ENCODE peak calls at places on chromosomes 6 and 20, in eight cellular contexts. O, J, W, Z, E, Y, S and F are unnamed samples. For H3K4me1, the result is how much of the 10 kb centered on the place peaks cover.

GRCh38 chr20:58481541-58482021 is 33.6 kb downstream of the APCDD1L start:
- DNase-seq in O (peak), J (peak), W (no peak), Z (peak), E (peak), Y (peak), S (peak), F (peak)

GRCh38 chr6:50145125-50145524 is 95.4 kb upstream of the DEFB112 start:
- DNase-seq in O (peak), J (no peak), W (no peak), Z (no peak), E (peak), Y (no peak), S (no peak), F (no peak)

GRCh38 chr6:167906899-167907298 is 80.2 kb downstream of the AFDN start:
- DNase-seq in O (no peak), J (no peak), W (no peak), Z (no peak), E (no peak), Y (no peak), S (peak), F (peak)

GRCh38 chr6:168200571-168201134 is 118.9 kb downstream of the DACT2 start:
- DNase-seq in O (no peak), J (no peak), W (no peak), Z (no peak), E (no peak), Y (no peak), S (no peak), F (no peak)

GRCh38 chr6:38316099-38316868 is 323.4 kb downstream of the BTBD9 start:
- DNase-seq in O (no peak), J (no peak), W (no peak), Z (no peak), E (no peak), Y (no peak), S (no peak), F (no peak)

GRCh38 chr6:111267764-111268333 is 180.5 kb downstream of the SLC16A10 start:
- DNase-seq in O (no peak), J (no peak), W (no peak), Z (no peak), E (no peak), Y (no peak), S (no peak), F (no peak)

GRCh38 chr6:63804381-63804956 is 168.9 kb downstream of the PHF3 start:
- DNase-seq in O (no peak), J (no peak), W (no peak), Z (no peak), E (peak), Y (no peak), S (no peak), F (no peak)

GRCh38 chr20:59940956-59941294 is 736 bp downstream of the FAM217B start:
- DNase-seq in O (no peak), J (no peak), W (no peak), Z (no peak), E (no peak), Y (no peak), S (no peak), F (no peak)

GRCh38 chr20:33392016-33392415 is 9.3 kb downstream of the CDK5RAP1 start:
- DNase-seq in O (no peak), J (peak), W (no peak), Z (no peak), E (peak), Y (no peak), S (no peak), F (no peak)

GRCh38 chr6:15297895-15298590 is 52.2 kb downstream of the JARID2 start:
- DNase-seq in O (no peak), J (no peak), W (no peak), Z (no peak), E (peak), Y (no peak), S (no peak), F (no peak)

GRCh38 chr6:16486661-16487060 is 248.3 kb downstream of the GMPR start:
- DNase-seq in O (no peak), J (no peak), W (no peak), Z (no peak), E (no peak), Y (peak), S (no peak), F (no peak)

GRCh38 chr6:37634238-37634826 is 63.4 kb downstream of the MDGA1 start:
- DNase-seq in O (no peak), J (no peak), W (no peak), Z (no peak), E (no peak), Y (no peak), S (no peak), F (no peak)

GRCh38 chr6:110400208-110400607 is 15.2 kb downstream of the DDO start:
- DNase-seq in O (no peak), J (no peak), W (no peak), Z (no peak), E (no peak), Y (no peak), S (no peak), F (no peak)

GRCh38 chr6:116362287-116362686 is 8.5 kb upstream of the DSE start:
- DNase-seq in O (no peak), J (no peak), W (no peak), Z (no peak), E (no peak), Y (no peak), S (no peak), F (no peak)

GRCh38 chr20:59580991-59581401 is 23.3 kb upstream of the PHACTR3 start:
- DNase-seq in O (no peak), J (no peak), W (no peak), Z (no peak), E (no peak), Y (no peak), S (no peak), F (no peak)

GRCh38 chr6:85390775-85391174 is 59.1 kb upstream of the NT5E start:
- DNase-seq in O (no peak), J (no peak), W (no peak), Z (no peak), E (peak), Y (no peak), S (no peak), F (no peak)

GRCh38 chr6:148382856-148383255 is 40.2 kb downstream of the SASH1 start:
- DNase-seq in O (no peak), J (no peak), W (no peak), Z (no peak), E (no peak), Y (no peak), S (no peak), F (no peak)

GRCh38 chr20:43507150-43508080 is at the start of gene L3MBTL1:
- DNase-seq in O (peak), J (peak), W (peak), Z (peak), E (peak), Y (peak), S (peak), F (peak)

GRCh38 chr20:63741676-63742380 is 2.3 kb downstream of the SLC2A4RG start:
- DNase-seq in O (no peak), J (no peak), W (no peak), Z (no peak), E (no peak), Y (no peak), S (no peak), F (peak)

GRCh38 chr6:12572884-12573824 is 143.4 kb upstream of the PHACTR1 start:
- DNase-seq in O (no peak), J (peak), W (no peak), Z (no peak), E (peak), Y (no peak), S (no peak), F (no peak)

GRCh38 chr6:10951675-10952282 is 64.9 kb downstream of the SYCP2L start:
- DNase-seq in O (no peak), J (no peak), W (peak), Z (peak), E (peak), Y (no peak), S (no peak), F (no peak)

GRCh38 chr6:15714658-15715057 is 51.8 kb upstream of the DTNBP1 start:
- DNase-seq in O (no peak), J (no peak), W (no peak), Z (no peak), E (no peak), Y (no peak), S (no peak), F (no peak)

DNA sequence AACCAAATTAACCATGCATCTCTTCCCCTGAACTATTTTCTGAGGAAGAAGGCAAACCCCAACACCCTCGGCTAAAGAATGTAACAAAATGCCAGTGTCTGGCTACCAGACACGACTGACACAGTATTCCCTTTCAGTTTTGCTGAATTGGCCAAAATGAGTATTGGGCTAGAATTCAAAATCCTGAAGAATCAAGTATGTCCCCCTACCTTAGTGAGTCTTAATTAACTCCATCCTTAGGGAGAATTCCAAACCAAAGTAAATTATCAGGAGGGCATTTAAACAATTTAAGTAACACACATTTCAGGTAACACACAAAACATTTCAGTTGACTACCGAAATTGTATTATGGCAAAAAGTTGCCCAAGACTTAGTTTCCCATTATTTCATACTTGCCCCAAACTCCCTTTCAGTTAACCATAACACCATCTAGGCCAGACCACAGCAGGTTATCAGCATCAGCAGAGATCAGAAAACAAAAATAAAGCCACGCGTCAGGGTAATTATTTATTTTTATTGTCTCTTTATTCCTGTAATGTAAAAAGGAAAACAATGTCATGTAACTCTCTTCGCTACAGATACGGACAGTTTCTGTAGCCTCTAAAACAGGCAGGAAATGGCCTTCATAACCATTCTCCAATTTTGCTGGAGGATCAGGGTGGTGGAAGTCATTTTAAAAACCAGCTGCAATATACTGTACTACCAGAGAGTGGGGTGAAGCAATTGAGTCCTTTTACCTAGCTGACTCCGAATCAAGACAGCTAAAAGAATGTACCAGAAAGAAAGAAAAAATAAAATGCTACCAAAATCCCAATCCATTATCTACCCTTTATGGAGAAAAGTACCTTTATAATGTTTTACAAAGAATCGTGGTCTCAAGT is 1.9 kb downstream of the SNX5 start:
- DNase-seq in O (no peak), J (no peak), W (peak), Z (peak), E (peak), Y (peak), S (no peak), F (no peak)
- H3K4me1 ChIP-seq in O (under half), J (under half), W (under half), Z (under half), E (half or more), Y (half or more), S (half or more), F (under half)

GRCh38 chr20:5660346-5660745 is 89.9 kb upstream of the SHLD1 start:
- DNase-seq in O (no peak), J (no peak), W (no peak), Z (no peak), E (peak), Y (no peak), S (no peak), F (no peak)
- H3K4me1 ChIP-seq in O (under half), J (under half), W (under half), Z (under half), E (under half), Y (under half), S (under half), F (under half)

DNA sequence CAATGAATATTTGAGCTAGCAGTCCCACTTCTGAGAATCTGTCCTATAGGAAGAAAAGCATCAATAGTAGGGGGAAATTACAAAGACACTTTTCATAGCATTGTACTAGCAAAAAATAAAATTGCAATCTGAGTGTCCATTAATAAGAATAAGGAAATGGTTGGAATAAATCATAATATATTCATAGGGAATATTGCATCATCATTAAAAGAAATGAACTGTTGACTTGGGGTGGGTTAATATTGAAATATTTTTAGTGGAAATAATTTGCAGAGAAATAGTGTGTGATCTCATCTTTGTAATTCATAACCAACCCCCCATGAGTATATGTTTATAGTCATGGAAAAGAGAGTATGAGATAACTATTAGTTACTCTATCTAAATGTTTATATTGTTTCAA is 12.4 kb downstream of the NFYA start:
- DNase-seq in O (no peak), J (no peak), W (no peak), Z (no peak), E (no peak), Y (no peak), S (no peak), F (no peak)
- H3K4me1 ChIP-seq in O (under half), J (under half), W (under half), Z (under half), E (under half), Y (under half), S (under half), F (under half)

GRCh38 chr6:45657243-45657642 is 279.5 kb upstream of the SUPT3H start:
- DNase-seq in O (no peak), J (no peak), W (no peak), Z (no peak), E (peak), Y (no peak), S (no peak), F (no peak)
- H3K4me1 ChIP-seq in O (under half), J (under half), W (under half), Z (under half), E (half or more), Y (under half), S (under half), F (under half)

DNA sequence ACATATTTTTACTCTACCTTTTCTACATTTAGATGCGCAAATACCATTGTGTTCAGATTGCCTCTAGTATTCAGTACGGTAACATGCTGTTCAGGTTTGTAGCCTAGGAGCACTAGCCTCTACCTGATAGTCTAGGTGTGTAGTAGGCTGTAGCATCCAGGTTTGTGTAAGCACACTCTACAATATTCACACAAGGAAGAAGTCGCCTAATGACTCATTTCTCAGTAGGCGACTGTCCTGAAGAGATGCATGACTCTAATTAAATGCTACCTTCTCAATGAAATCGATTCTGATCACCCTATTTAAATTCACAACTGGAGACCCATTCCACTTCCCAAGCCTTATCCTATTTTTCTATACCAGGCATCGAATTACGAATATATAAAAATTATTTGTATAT is 1.3 kb downstream of the MCUR1 start:
- DNase-seq in O (no peak), J (no peak), W (no peak), Z (no peak), E (peak), Y (no peak), S (no peak), F (no peak)
- H3K4me1 ChIP-seq in O (under half), J (under half), W (under half), Z (under half), E (under half), Y (under half), S (under half), F (under half)

GRCh38 chr20:17652411-17652810 is 29.6 kb downstream of the RRBP1 start:
- DNase-seq in O (no peak), J (no peak), W (no peak), Z (no peak), E (no peak), Y (no peak), S (no peak), F (peak)

GRCh38 chr20:17650301-17650761 is 31.7 kb downstream of the RRBP1 start:
- DNase-seq in O (no peak), J (no peak), W (no peak), Z (no peak), E (peak), Y (no peak), S (no peak), F (no peak)

GRCh38 chr20:17650816-17651760 is 31.0 kb downstream of the RRBP1 start:
- DNase-seq in O (no peak), J (no peak), W (no peak), Z (no peak), E (peak), Y (no peak), S (no peak), F (no peak)

GRCh38 chr20:17653835-17654648 is 28.0 kb downstream of the RRBP1 start:
- DNase-seq in O (no peak), J (no peak), W (no peak), Z (no peak), E (no peak), Y (no peak), S (no peak), F (no peak)

DNA sequence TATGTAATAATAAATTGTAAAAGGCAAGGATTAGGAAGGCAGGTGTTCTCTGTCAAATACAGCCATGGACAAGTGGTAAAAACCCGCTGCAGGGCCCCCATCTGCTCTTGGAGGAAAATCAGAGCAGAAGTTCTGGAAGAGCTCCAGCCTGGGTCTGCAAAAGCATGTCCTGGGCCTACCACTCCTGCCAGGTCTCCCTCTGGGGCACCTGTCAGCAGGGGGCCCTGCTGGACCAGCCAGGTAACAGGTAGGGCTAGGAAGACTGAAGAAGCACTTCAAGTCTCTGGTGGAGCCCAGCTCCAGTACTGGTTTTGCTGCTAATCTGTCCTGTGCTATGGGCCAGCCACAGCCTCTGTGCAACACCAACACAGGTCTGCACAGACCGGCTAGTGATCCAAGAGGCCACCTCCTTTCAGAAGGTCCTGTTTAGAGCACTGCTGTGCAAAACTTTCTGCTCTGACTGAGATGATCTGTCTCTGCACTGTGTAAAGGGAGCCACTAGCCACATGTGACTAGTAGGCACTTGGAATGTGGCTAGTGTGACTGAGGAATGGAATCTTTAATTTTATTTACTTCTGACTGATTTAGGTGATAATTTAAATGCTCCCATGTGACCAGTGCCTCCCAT is 30.2 kb downstream of the RRBP1 start:
- DNase-seq in O (no peak), J (no peak), W (peak), Z (no peak), E (peak), Y (no peak), S (no peak), F (no peak)
- H3K4me1 ChIP-seq in O (under half), J (under half), W (under half), Z (under half), E (under half), Y (under half), S (under half), F (under half)

GRCh38 chr20:48717095-48717958 is 110.5 kb downstream of the PREX1 start:
- DNase-seq in O (no peak), J (no peak), W (no peak), Z (no peak), E (no peak), Y (no peak), S (no peak), F (no peak)

GRCh38 chr20:48717959-48718223 is 109.9 kb downstream of the PREX1 start:
- DNase-seq in O (no peak), J (no peak), W (no peak), Z (no peak), E (no peak), Y (no peak), S (no peak), F (no peak)

GRCh38 chr20:48716541-48716940 is 111.3 kb downstream of the PREX1 start:
- DNase-seq in O (no peak), J (no peak), W (no peak), Z (no peak), E (no peak), Y (no peak), S (no peak), F (no peak)

GRCh38 chr20:48714764-48715163 is 113.0 kb downstream of the PREX1 start:
- DNase-seq in O (no peak), J (no peak), W (no peak), Z (no peak), E (no peak), Y (no peak), S (no peak), F (no peak)

GRCh38 chr20:48716086-48716485 is 111.7 kb downstream of the PREX1 start:
- DNase-seq in O (no peak), J (no peak), W (no peak), Z (no peak), E (no peak), Y (peak), S (no peak), F (no peak)
- H3K4me1 ChIP-seq in O (under half), J (under half), W (under half), Z (under half), E (under half), Y (half or more), S (under half), F (under half)

GRCh38 chr6:138030872-138031271 is 76.3 kb downstream of the PERP start:
- DNase-seq in O (no peak), J (no peak), W (no peak), Z (no peak), E (no peak), Y (no peak), S (no peak), F (no peak)

GRCh38 chr6:138032571-138032970 is 74.6 kb downstream of the PERP start:
- DNase-seq in O (no peak), J (no peak), W (no peak), Z (no peak), E (no peak), Y (no peak), S (no peak), F (no peak)

GRCh38 chr6:138031417-138031816 is 75.8 kb downstream of the PERP start:
- DNase-seq in O (no peak), J (no peak), W (no peak), Z (no peak), E (no peak), Y (no peak), S (no peak), F (no peak)

GRCh38 chr6:138034229-138034628 is 73.0 kb downstream of the PERP start:
- DNase-seq in O (no peak), J (no peak), W (no peak), Z (no peak), E (no peak), Y (no peak), S (no peak), F (no peak)

DNA sequence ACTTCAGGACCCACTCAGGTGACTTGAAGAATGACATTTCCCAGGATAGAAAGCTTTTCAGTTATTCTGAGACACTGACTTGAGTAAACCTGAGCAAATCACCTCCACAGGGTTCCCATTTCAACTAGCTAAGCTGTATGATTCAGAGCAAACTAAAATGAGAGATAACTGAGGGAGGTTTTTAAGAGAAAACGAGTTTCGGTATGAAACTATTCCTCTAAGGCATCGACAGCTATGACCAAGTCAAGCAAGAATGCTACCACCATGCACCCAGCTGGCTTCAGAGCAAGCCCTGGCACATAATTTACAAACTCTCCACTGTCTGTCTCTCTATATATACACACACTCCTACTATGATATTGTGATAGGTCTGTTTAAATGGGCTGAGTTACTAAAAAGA is 75.4 kb downstream of the PERP start:
- DNase-seq in O (no peak), J (no peak), W (no peak), Z (no peak), E (no peak), Y (no peak), S (no peak), F (no peak)
- H3K4me1 ChIP-seq in O (under half), J (under half), W (under half), Z (under half), E (under half), Y (under half), S (under half), F (under half)